ENCODE peak calls at places on chromosome 22, in six cellular contexts. A is suprapubic skin; R is amygdala; F is activated T-cell treated with anti-CD3 and anti-CD28 coated beads, Interleukin-2, amount 50 U/mL, for 72 hours; Q is NCI-H345; J is NCI-H2029. N is an unnamed sample.

GRCh38 chr22:20229916-20230775 is 38.0 kb downstream of the RTN4R start:
- DNase-seq in A (no peak), R (peak), F (no peak), Q (no peak), J (peak), N (no peak)

GRCh38 chr22:50015451-50016307 is 3.1 kb upstream of the IL17REL start:
- DNase-seq in A (peak), R (no peak), F (no peak), Q (no peak), J (no peak), N (peak)

GRCh38 chr22:30260682-30261081 is 6.0 kb downstream of the OSM start:
- DNase-seq in A (no peak), R (no peak), F (no peak), Q (no peak), J (no peak), N (no peak)

GRCh38 chr22:45053094-45053493 is 43.3 kb upstream of the PHF21B start:
- DNase-seq in A (no peak), R (no peak), F (no peak), Q (no peak), J (no peak), N (no peak)

GRCh38 chr22:43881091-43882061 is 10.4 kb downstream of the PNPLA5 start:
- DNase-seq in A (no peak), R (no peak), F (no peak), Q (no peak), J (no peak), N (peak)

GRCh38 chr22:27136596-27136995 is 479.2 kb downstream of the MIAT start:
- DNase-seq in A (no peak), R (no peak), F (no peak), Q (no peak), J (no peak), N (no peak)

GRCh38 chr22:22681221-22681739 is 36.9 kb downstream of the GGTLC2 start:
- DNase-seq in A (no peak), R (no peak), F (no peak), Q (no peak), J (no peak), N (peak)

GRCh38 chr22:46574993-46575914 is 37.8 kb upstream of the CELSR1 start:
- DNase-seq in A (no peak), R (no peak), F (no peak), Q (no peak), J (peak), N (no peak)

GRCh38 chr22:45285431-45286058 is 796 bp downstream of the UPK3A start:
- DNase-seq in A (no peak), R (no peak), F (no peak), Q (no peak), J (no peak), N (peak)

GRCh38 chr22:45754822-45755221 is 83.2 kb downstream of the ATXN10 start:
- DNase-seq in A (no peak), R (no peak), F (no peak), Q (no peak), J (no peak), N (no peak)

GRCh38 chr22:32823024-32823730 is 21.7 kb downstream of the TIMP3 start:
- DNase-seq in A (no peak), R (no peak), F (no peak), Q (no peak), J (no peak), N (peak)

GRCh38 chr22:23014250-23014649 is 56.1 kb upstream of the GNAZ start:
- DNase-seq in A (no peak), R (no peak), F (peak), Q (no peak), J (no peak), N (no peak)

GRCh38 chr22:31609716-31610115 is 52.3 kb downstream of the PISD start:
- DNase-seq in A (no peak), R (no peak), F (no peak), Q (no peak), J (no peak), N (no peak)

GRCh38 chr22:44091021-44091721 is 67.1 kb downstream of the PARVB start:
- DNase-seq in A (no peak), R (no peak), F (peak), Q (no peak), J (no peak), N (peak)

GRCh38 chr22:37643225-37643847 is 3.9 kb downstream of the SH3BP1 start:
- DNase-seq in A (peak), R (peak), F (peak), Q (peak), J (peak), N (peak)

GRCh38 chr22:49734390-49734789 is 93.3 kb downstream of the BRD1 start:
- DNase-seq in A (peak), R (no peak), F (no peak), Q (no peak), J (no peak), N (no peak)

GRCh38 chr22:19755722-19756287 is 4.8 kb upstream of the TBX1 start:
- DNase-seq in A (no peak), R (no peak), F (no peak), Q (no peak), J (no peak), N (no peak)

GRCh38 chr22:11627798-11628650 is 3900.0 kb upstream of the OR11H1 start:
- DNase-seq in A (peak), R (no peak), F (no peak), Q (no peak), J (no peak), N (no peak)

GRCh38 chr22:24051568-24051967 is 40.5 kb downstream of the CABIN1 start:
- DNase-seq in A (no peak), R (no peak), F (no peak), Q (no peak), J (no peak), N (no peak)

GRCh38 chr22:30802202-30803166 is 107.8 kb downstream of the OSBP2 start:
- DNase-seq in A (peak), R (peak), F (peak), Q (peak), J (peak), N (peak)

GRCh38 chr22:49312601-49313000 is 515.1 kb downstream of the BRD1 start:
- DNase-seq in A (no peak), R (no peak), F (no peak), Q (no peak), J (no peak), N (no peak)

GRCh38 chr22:36315325-36315724 is 62.4 kb downstream of the APOL1 start:
- DNase-seq in A (no peak), R (no peak), F (no peak), Q (no peak), J (no peak), N (no peak)

N was measured in WERI-Rb-1.